ENCODE peak calls at places on chromosome X, in seven cellular contexts. W is astrocyte of the spinal cord, D is psoas muscle, Y is tibial artery, H is nephron progenitor cell, J is BJ, E is neural progenitor cell. Q is an unnamed sample.

GRCh38 chrX:38052096-38052495 is 45.7 kb downstream of the SYTL5 start:
- DNase-seq in E (no peak), Y (no peak), J (peak), W (peak), D (no peak), H (no peak), Q (no peak)

GRCh38 chrX:101265869-101266428 is 25.2 kb downstream of the TAF7L start:
- DNase-seq in E (no peak), D (no peak), W (peak), Y (no peak), H (no peak), J (peak), Q (no peak)

GRCh38 chrX:74234829-74235228 is 69.2 kb upstream of the ZCCHC13 start:
- DNase-seq in J (no peak), H (no peak), D (no peak), Y (no peak), W (no peak), E (no peak), Q (no peak)

GRCh38 chrX:110012818-110013484 is 10.0 kb downstream of the TMEM164 start:
- DNase-seq in E (no peak), W (no peak), Y (no peak), H (no peak), J (no peak), D (no peak), Q (no peak)

GRCh38 chrX:155112171-155112570 is 40.9 kb downstream of the BRCC3 start:
- DNase-seq in J (no peak), H (no peak), Y (no peak), W (no peak), D (no peak), E (no peak), Q (no peak)

GRCh38 chrX:137166591-137166990 is 132.8 kb upstream of the GPR101 start:
- DNase-seq in Y (no peak), D (no peak), W (no peak), J (no peak), H (peak), E (peak), Q (no peak)

GRCh38 chrX:40912166-40912565 is 173.1 kb upstream of the USP9X start:
- DNase-seq in W (no peak), D (no peak), Y (no peak), J (no peak), H (no peak), E (no peak), Q (no peak)

GRCh38 chrX:85993539-85994197 is 53.7 kb downstream of the CHM start:
- DNase-seq in Y (no peak), J (no peak), H (no peak), D (no peak), W (no peak), E (no peak), Q (no peak)

GRCh38 chrX:146154191-146154590 is 336.6 kb downstream of the SLITRK2 start:
- DNase-seq in Y (no peak), J (no peak), H (no peak), W (no peak), D (no peak), E (no peak), Q (no peak)
- TF ChIP-seq CTCF in Y (no peak), J (no peak), H (no peak), W (no peak), D (no peak), E (no peak), Q (no peak)

DNA sequence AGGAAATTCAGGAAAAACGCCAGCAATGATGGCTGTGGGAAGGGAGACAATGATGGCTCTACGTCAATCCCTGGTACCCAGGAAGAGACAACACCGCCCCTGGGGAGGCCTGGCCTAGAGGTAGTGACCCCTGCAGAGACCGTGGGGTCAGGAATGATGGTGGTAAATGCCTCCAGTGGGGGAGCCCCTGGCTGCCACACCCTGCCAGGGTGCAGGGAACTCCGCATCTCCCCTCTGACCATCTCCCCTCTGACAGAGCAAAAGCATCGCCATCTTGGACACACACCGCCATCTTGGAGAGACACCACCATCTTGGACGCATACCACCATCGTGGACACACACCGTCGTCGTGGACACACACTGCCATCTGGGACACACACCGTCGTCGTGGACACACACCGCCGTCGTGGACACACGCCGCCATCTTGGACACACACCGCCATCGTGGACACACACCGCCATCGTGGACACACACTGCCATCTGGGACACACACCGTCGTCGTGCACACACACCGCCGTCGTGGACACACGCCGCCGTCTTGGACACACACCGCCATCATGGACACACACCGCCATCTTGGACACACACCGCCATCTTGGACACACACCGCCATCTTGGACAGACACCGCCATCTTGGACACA is 9.9 kb downstream of the ASMTL start:
- DNase-seq in E (no peak), J (no peak), Y (peak), W (no peak), D (no peak), H (no peak), Q (no peak)
- TF ChIP-seq CTCF in E (no peak), J (no peak), Y (no peak), W (no peak), D (no peak), H (no peak), Q (no peak)

GRCh38 chrX:149937881-149938426 is 337 bp downstream of the EOLA2 start:
- DNase-seq in E (peak), Y (peak), W (peak), D (peak), H (peak), J (no peak), Q (peak)

GRCh38 chrX:149940015-149940716 is 1.9 kb upstream of the EOLA2 start:
- DNase-seq in D (peak), Y (peak), H (peak), W (peak), E (peak), J (peak), Q (peak)

GRCh38 chrX:149939271-149940014 is 1.2 kb upstream of the EOLA2 start:
- DNase-seq in J (peak), H (peak), E (peak), Y (peak), W (peak), D (peak), Q (peak)

GRCh38 chrX:149938427-149939270 is at the start of gene EOLA2:
- DNase-seq in W (peak), J (peak), E (peak), H (peak), D (peak), Y (peak), Q (peak)
- TF ChIP-seq CTCF in W (peak), J (peak), E (peak), H (peak), D (peak), Y (peak), Q (peak)

GRCh38 chrX:121308276-121308805 is 260.9 kb downstream of the GLUD2 start:
- DNase-seq in D (no peak), H (peak), J (peak), W (peak), Y (no peak), E (peak), Q (no peak)
- TF ChIP-seq CTCF in D (peak), H (peak), J (peak), W (peak), Y (peak), E (peak), Q (peak)